ENCODE peak calls at places on chromosomes 11 and 22, in five cellular contexts. L is germinal center; K is stimulated activated CD8-positive, alpha-beta memory T cell treated with anti-CD3 and anti-CD28 coated beads, Interleukin-4, amount 100 ng/mL, for 48 hours; X is RPMI8226; R is GOT3. T is an unnamed sample.

GRCh38 chr11:74297484-74297883 is 14.0 kb downstream of the P4HA3 start:
- DNase-seq in L (no peak), K (no peak), R (no peak), X (no peak), T (no peak)

GRCh38 chr11:88779551-88779950 is 286.2 kb downstream of the GRM5 start:
- DNase-seq in K (no peak), X (no peak), R (no peak), L (no peak), T (no peak)

GRCh38 chr11:34977039-34977906 is 60.9 kb downstream of the PDHX start:
- DNase-seq in X (no peak), K (no peak), L (no peak), R (no peak), T (no peak)

GRCh38 chr11:11211186-11211585 is 141.9 kb downstream of the CSNK2A3 start:
- DNase-seq in X (no peak), L (no peak), R (no peak), K (no peak), T (no peak)

GRCh38 chr22:38707346-38707745 is 1.6 kb downstream of the GTPBP1 start:
- DNase-seq in R (no peak), L (no peak), X (no peak), K (no peak), T (peak)

GRCh38 chr11:46694607-46695006 is 5.8 kb downstream of the ARHGAP1 start:
- DNase-seq in X (no peak), L (no peak), R (no peak), K (no peak), T (no peak)

GRCh38 chr11:83649468-83649915 is 363.3 kb upstream of the CCDC90B start:
- DNase-seq in K (no peak), X (no peak), L (no peak), R (no peak), T (no peak)

GRCh38 chr22:44522526-44523170 is 24.6 kb upstream of the RTL6 start:
- DNase-seq in X (no peak), L (no peak), R (no peak), K (no peak), T (no peak)

GRCh38 chr11:114169321-114169749 is 109.8 kb downstream of the ZBTB16 start:
- DNase-seq in R (no peak), K (no peak), L (no peak), X (no peak), T (peak)

GRCh38 chr11:63610604-63611394 is 3.4 kb downstream of the PLAAT3 start:
- DNase-seq in L (no peak), R (no peak), X (no peak), K (no peak), T (no peak)

GRCh38 chr22:25030636-25031035 is 78.1 kb downstream of the KIAA1671 start:
- DNase-seq in R (no peak), K (no peak), X (no peak), L (no peak), T (no peak)

GRCh38 chr11:67468056-67468455 is 995 bp downstream of the TMEM134 start:
- DNase-seq in L (no peak), X (peak), K (peak), R (no peak), T (no peak)

GRCh38 chr22:29690481-29690880 is 29.3 kb upstream of the CABP7 start:
- DNase-seq in K (no peak), L (no peak), R (no peak), X (no peak), T (no peak)

GRCh38 chr11:46242961-46243795 is 34.3 kb upstream of the CREB3L1 start:
- DNase-seq in L (peak), K (peak), X (peak), R (peak), T (peak)

GRCh38 chr11:126886636-126887035 is 113.9 kb downstream of the KIRREL3 start:
- DNase-seq in R (no peak), X (no peak), L (no peak), K (no peak), T (no peak)

GRCh38 chr22:16838073-16838472 is 12.9 kb upstream of the XKR3 start:
- DNase-seq in L (no peak), X (no peak), K (no peak), R (no peak), T (no peak)

T was measured in GF-D8.